ENCODE peak calls at places on chromosomes 5 and 9, in seven cellular contexts. U, W, B, X, R, H and D are unnamed samples.

GRCh38 chr5:139823757-139824355 is 28.2 kb downstream of the PSD2 start:
- DNase-seq in X (no peak), W (no peak), B (no peak), U (no peak), R (no peak), H (no peak), D (no peak)

GRCh38 chr9:89903076-89903475 is 298.3 kb downstream of the GADD45G start:
- DNase-seq in R (no peak), H (no peak), W (no peak), U (no peak), B (no peak), X (no peak), D (no peak)

GRCh38 chr5:115736690-115737005 is 79.8 kb downstream of the CDO1 start:
- DNase-seq in R (no peak), B (no peak), H (no peak), U (no peak), W (no peak), X (no peak), D (no peak)

GRCh38 chr9:93183663-93184438 is at the start of gene WNK2:
- DNase-seq in R (peak), U (no peak), H (peak), W (peak), B (peak), X (peak), D (no peak)

GRCh38 chr9:127369428-127369827 is 27.5 kb upstream of the SLC2A8 start:
- DNase-seq in U (no peak), W (no peak), X (no peak), R (no peak), B (no peak), H (no peak), D (no peak)

GRCh38 chr5:74916831-74917710 is 50.9 kb upstream of the FAM169A start:
- DNase-seq in U (no peak), B (no peak), H (peak), X (no peak), R (no peak), W (peak), D (no peak)

GRCh38 chr9:9747787-9748186 is 865.0 kb downstream of the PTPRD start:
- DNase-seq in H (no peak), R (no peak), W (no peak), U (no peak), X (no peak), B (no peak), D (no peak)

GRCh38 chr9:93209097-93209496 is 25.2 kb downstream of the WNK2 start:
- DNase-seq in W (no peak), U (no peak), B (no peak), R (peak), X (no peak), H (no peak), D (no peak)

GRCh38 chr9:16484178-16484577 is 386.3 kb downstream of the BNC2 start:
- DNase-seq in X (no peak), B (no peak), U (no peak), W (no peak), H (no peak), R (no peak), D (no peak)

GRCh38 chr9:126399789-126400188 is 73.2 kb downstream of the MVB12B start:
- DNase-seq in B (no peak), U (no peak), X (no peak), R (no peak), W (no peak), H (no peak), D (no peak)

GRCh38 chr9:117783828-117784227 is 79.6 kb downstream of the TLR4 start:
- DNase-seq in X (no peak), U (no peak), W (no peak), H (no peak), B (no peak), R (no peak), D (no peak)

GRCh38 chr5:157855404-157855994 is 3.4 kb downstream of the CLINT1 start:
- DNase-seq in W (peak), U (peak), B (peak), H (no peak), X (peak), R (no peak), D (no peak)

GRCh38 chr5:98301567-98301966 is 471.9 kb upstream of the RGMB start:
- DNase-seq in H (no peak), U (no peak), B (no peak), X (no peak), W (no peak), R (no peak), D (no peak)